ENCODE peak calls at places on chromosome 22, in six cellular contexts. One of them, this sample, is unnamed.
A peak's percentile ranks its signal among the peaks of the same experiment; 100 is the strongest.

GRCh38 chr22:43252319-43252718 is 65.4 kb upstream of the TTLL12 start:
- DNase-seq in HuH-7.5: no peak
- DNase-seq in GM04504: no peak
- DNase-seq in left ventricle myocardium inferior: no peak
- DNase-seq in A549: no peak
- DNase-seq in GM10248: no peak
- DNase-seq in this sample: no peak

GRCh38 chr22:46023558-46023981 is 46.6 kb upstream of the WNT7B start:
- DNase-seq in A549: no peak
- DNase-seq in GM04504: no peak
- DNase-seq in left ventricle myocardium inferior: peak; percentile 15
- DNase-seq in GM10248: no peak
- DNase-seq in HuH-7.5: no peak
- DNase-seq in this sample: no peak

GRCh38 chr22:45376009-45376408 is 37.4 kb downstream of the SMC1B start:
- DNase-seq in GM04504: no peak
- DNase-seq in left ventricle myocardium inferior: no peak
- DNase-seq in HuH-7.5: no peak
- DNase-seq in A549: no peak
- DNase-seq in GM10248: no peak
- DNase-seq in this sample: no peak

GRCh38 chr22:29587938-29588699 is 7.2 kb upstream of the NIPSNAP1 start:
- DNase-seq in GM04504: peak; percentile 70
- DNase-seq in A549: peak; percentile 54
- DNase-seq in HuH-7.5: no peak
- DNase-seq in left ventricle myocardium inferior: no peak
- DNase-seq in GM10248: no peak
- DNase-seq in this sample: no peak

GRCh38 chr22:23772315-23773246 is at the start of gene MMP11:
- DNase-seq in GM10248: peak; percentile 77
- DNase-seq in GM04504: no peak
- DNase-seq in A549: no peak
- DNase-seq in left ventricle myocardium inferior: peak; percentile 73
- DNase-seq in HuH-7.5: peak; percentile 79
- DNase-seq in this sample: peak; percentile 75

GRCh38 chr22:36423461-36424404 is 36.0 kb upstream of the MYH9 start:
- DNase-seq in GM10248: no peak
- DNase-seq in HuH-7.5: no peak
- DNase-seq in GM04504: no peak
- DNase-seq in left ventricle myocardium inferior: no peak
- DNase-seq in A549: no peak
- DNase-seq in this sample: no peak

GRCh38 chr22:42277988-42278776 is 7.7 kb upstream of the TCF20 start:
- DNase-seq in left ventricle myocardium inferior: no peak
- DNase-seq in GM10248: no peak
- DNase-seq in A549: no peak
- DNase-seq in GM04504: no peak
- DNase-seq in HuH-7.5: no peak
- DNase-seq in this sample: no peak

GRCh38 chr22:25351631-25352293 is 132.3 kb downstream of the CRYBB2 start:
- DNase-seq in GM04504: no peak
- DNase-seq in left ventricle myocardium inferior: no peak
- DNase-seq in A549: no peak
- DNase-seq in GM10248: no peak
- DNase-seq in HuH-7.5: no peak
- DNase-seq in this sample: no peak

GRCh38 chr22:21100149-21101032 is 54.6 kb downstream of the LRRC74B start:
- DNase-seq in GM04504: no peak
- DNase-seq in HuH-7.5: no peak
- DNase-seq in A549: no peak
- DNase-seq in left ventricle myocardium inferior: no peak
- DNase-seq in GM10248: no peak
- DNase-seq in this sample: no peak

GRCh38 chr22:50612715-50613221 is 12.2 kb downstream of the MAPK8IP2 start:
- DNase-seq in left ventricle myocardium inferior: no peak
- DNase-seq in GM04504: no peak
- DNase-seq in A549: no peak
- DNase-seq in GM10248: peak; percentile 64
- DNase-seq in HuH-7.5: no peak
- DNase-seq in this sample: peak; percentile 82

GRCh38 chr22:30650508-30651116 is 15.0 kb downstream of the SLC35E4 start:
- DNase-seq in GM10248: no peak
- DNase-seq in A549: no peak
- DNase-seq in GM04504: no peak
- DNase-seq in HuH-7.5: no peak
- DNase-seq in left ventricle myocardium inferior: no peak
- DNase-seq in this sample: no peak

GRCh38 chr22:48753752-48754517 is 1073.7 kb downstream of the BRD1 start:
- DNase-seq in GM10248: no peak
- DNase-seq in HuH-7.5: no peak
- DNase-seq in A549: no peak
- DNase-seq in GM04504: no peak
- DNase-seq in left ventricle myocardium inferior: no peak
- DNase-seq in this sample: no peak

GRCh38 chr22:21701384-21701971 is 34.1 kb downstream of the YPEL1 start:
- DNase-seq in GM04504: no peak
- DNase-seq in HuH-7.5: no peak
- DNase-seq in A549: no peak
- DNase-seq in GM10248: no peak
- DNase-seq in left ventricle myocardium inferior: no peak
- DNase-seq in this sample: no peak

GRCh38 chr22:31102441-31103081 is 4.8 kb downstream of the SELENOM start:
- DNase-seq in left ventricle myocardium inferior: peak; percentile 72
- DNase-seq in A549: peak; percentile 57
- DNase-seq in HuH-7.5: no peak
- DNase-seq in GM10248: no peak
- DNase-seq in GM04504: peak; percentile 95
- DNase-seq in this sample: no peak

GRCh38 chr22:44702479-44703219 is 645 bp downstream of the PRR5 start:
- DNase-seq in HuH-7.5: no peak
- DNase-seq in GM10248: no peak
- DNase-seq in GM04504: no peak
- DNase-seq in A549: no peak
- DNase-seq in left ventricle myocardium inferior: no peak
- DNase-seq in this sample: no peak

GRCh38 chr22:38110008-38110862 is at the start of gene BAIAP2L2:
- DNase-seq in A549: peak; percentile 78
- DNase-seq in left ventricle myocardium inferior: no peak
- DNase-seq in GM10248: no peak
- DNase-seq in GM04504: no peak
- DNase-seq in HuH-7.5: peak; percentile 94
- DNase-seq in this sample: no peak

GRCh38 chr22:30876925-30877553 is 91.5 kb downstream of the MORC2 start:
- DNase-seq in left ventricle myocardium inferior: peak; percentile 66
- DNase-seq in GM04504: peak; percentile 18
- DNase-seq in HuH-7.5: no peak
- DNase-seq in GM10248: no peak
- DNase-seq in A549: no peak
- DNase-seq in this sample: no peak

GRCh38 chr22:37331034-37331428 is 48.7 kb downstream of the CYTH4 start:
- DNase-seq in left ventricle myocardium inferior: no peak
- DNase-seq in HuH-7.5: no peak
- DNase-seq in GM10248: no peak
- DNase-seq in GM04504: no peak
- DNase-seq in A549: no peak
- DNase-seq in this sample: no peak

GRCh38 chr22:47767403-47767802 is 1005.0 kb downstream of the TBC1D22A start:
- DNase-seq in GM04504: no peak
- DNase-seq in left ventricle myocardium inferior: no peak
- DNase-seq in A549: no peak
- DNase-seq in HuH-7.5: no peak
- DNase-seq in GM10248: no peak
- DNase-seq in this sample: no peak

GRCh38 chr22:23903328-23903971 is 9.3 kb downstream of the MIF start:
- DNase-seq in GM04504: no peak
- DNase-seq in GM10248: no peak
- DNase-seq in A549: no peak
- DNase-seq in HuH-7.5: no peak
- DNase-seq in left ventricle myocardium inferior: no peak
- DNase-seq in this sample: no peak

GRCh38 chr22:41672780-41673509 is 15.7 kb downstream of the SNU13 start:
- DNase-seq in GM10248: no peak
- DNase-seq in left ventricle myocardium inferior: no peak
- DNase-seq in HuH-7.5: no peak
- DNase-seq in A549: peak; percentile 58
- DNase-seq in GM04504: no peak
- DNase-seq in this sample: no peak

GRCh38 chr22:24833881-24834495 is 28.0 kb downstream of the SGSM1 start:
- DNase-seq in HuH-7.5: no peak
- DNase-seq in A549: no peak
- DNase-seq in GM10248: no peak
- DNase-seq in left ventricle myocardium inferior: no peak
- DNase-seq in GM04504: no peak
- DNase-seq in this sample: no peak

GRCh38 chr22:25780673-25781072 is 38.7 kb downstream of the MYO18B start:
- DNase-seq in A549: no peak
- DNase-seq in GM04504: no peak
- DNase-seq in left ventricle myocardium inferior: no peak
- DNase-seq in GM10248: no peak
- DNase-seq in HuH-7.5: no peak
- DNase-seq in this sample: no peak

GRCh38 chr22:31609716-31610115 is 52.3 kb downstream of the PISD start:
- DNase-seq in HuH-7.5: no peak
- DNase-seq in GM10248: no peak
- DNase-seq in A549: no peak
- DNase-seq in GM04504: no peak
- DNase-seq in left ventricle myocardium inferior: no peak
- DNase-seq in this sample: no peak

GRCh38 chr22:45208696-45208992 is 32.0 kb downstream of the KIAA0930 start:
- DNase-seq in GM04504: no peak
- DNase-seq in GM10248: no peak
- DNase-seq in left ventricle myocardium inferior: no peak
- DNase-seq in A549: no peak
- DNase-seq in HuH-7.5: no peak
- DNase-seq in this sample: no peak

GRCh38 chr22:40727607-40728325 is 48.5 kb downstream of the MCHR1 start:
- DNase-seq in left ventricle myocardium inferior: no peak
- DNase-seq in GM04504: no peak
- DNase-seq in A549: no peak
- DNase-seq in GM10248: no peak
- DNase-seq in HuH-7.5: no peak
- DNase-seq in this sample: no peak

GRCh38 chr22:17063372-17064106 is 21.3 kb upstream of the IL17RA start:
- DNase-seq in A549: no peak
- DNase-seq in left ventricle myocardium inferior: no peak
- DNase-seq in GM10248: no peak
- DNase-seq in GM04504: no peak
- DNase-seq in HuH-7.5: no peak
- DNase-seq in this sample: no peak

GRCh38 chr22:46055851-46056168 is 78.8 kb upstream of the WNT7B start:
- DNase-seq in GM10248: no peak
- DNase-seq in GM04504: no peak
- DNase-seq in HuH-7.5: no peak
- DNase-seq in A549: no peak
- DNase-seq in left ventricle myocardium inferior: no peak
- DNase-seq in this sample: no peak

GRCh38 chr22:32650553-32651345 is 150.8 kb upstream of the TIMP3 start:
- DNase-seq in left ventricle myocardium inferior: no peak
- DNase-seq in GM04504: peak; percentile 35
- DNase-seq in GM10248: no peak
- DNase-seq in A549: no peak
- DNase-seq in HuH-7.5: no peak
- DNase-seq in this sample: no peak

GRCh38 chr22:45226681-45227186 is 14.0 kb downstream of the KIAA0930 start:
- DNase-seq in A549: no peak
- DNase-seq in HuH-7.5: no peak
- DNase-seq in GM10248: no peak
- DNase-seq in GM04504: peak; percentile 54
- DNase-seq in left ventricle myocardium inferior: no peak
- DNase-seq in this sample: no peak

GRCh38 chr22:39910875-39911601 is 10.2 kb downstream of the GRAP2 start:
- DNase-seq in HuH-7.5: no peak
- DNase-seq in GM04504: no peak
- DNase-seq in left ventricle myocardium inferior: no peak
- DNase-seq in GM10248: no peak
- DNase-seq in A549: no peak
- DNase-seq in this sample: no peak

GRCh38 chr22:43838161-43838560 is 24.2 kb downstream of the SULT4A1 start:
- DNase-seq in GM04504: no peak
- DNase-seq in HuH-7.5: no peak
- DNase-seq in GM10248: no peak
- DNase-seq in A549: no peak
- DNase-seq in left ventricle myocardium inferior: no peak
- DNase-seq in this sample: no peak

GRCh38 chr22:20039683-20040325 is 18.9 kb downstream of the TANGO2 start:
- DNase-seq in left ventricle myocardium inferior: no peak
- DNase-seq in GM04504: no peak
- DNase-seq in HuH-7.5: no peak
- DNase-seq in GM10248: no peak
- DNase-seq in A549: no peak
- DNase-seq in this sample: no peak

GRCh38 chr22:30336752-30337460 is 10.2 kb upstream of the TBC1D10A start:
- DNase-seq in HuH-7.5: no peak
- DNase-seq in GM10248: no peak
- DNase-seq in left ventricle myocardium inferior: peak; percentile 68
- DNase-seq in GM04504: no peak
- DNase-seq in A549: no peak
- DNase-seq in this sample: no peak

GRCh38 chr22:44941176-44941575 is 68.6 kb downstream of the PHF21B start:
- DNase-seq in GM10248: no peak
- DNase-seq in HuH-7.5: no peak
- DNase-seq in GM04504: no peak
- DNase-seq in left ventricle myocardium inferior: no peak
- DNase-seq in A549: no peak
- DNase-seq in this sample: no peak

This sample was measured in germinal center.